ENCODE peak calls at places on chromosomes 12 and 14, in six cellular contexts. Y is GM23338, E is IMR-90, C is HCT116, F is A549, S is BE2C. X is an unnamed sample. For H3K4me1, the result is how much of the 10 kb centered on the place peaks cover.

GRCh38 chr12:88371416-88372183 is 208.7 kb downstream of the KITLG start:
- DNase-seq in F (no peak), Y (no peak), C (no peak), S (no peak), E (no peak), X (no peak)

GRCh38 chr14:22822619-22823551 is 6.8 kb upstream of the MRPL52 start:
- DNase-seq in Y (peak), E (peak), F (peak), C (peak), S (peak), X (no peak)

GRCh38 chr12:132557969-132558856 is 52.2 kb downstream of the LRCOL1 start:
- DNase-seq in E (no peak), F (no peak), S (no peak), C (no peak), Y (no peak), X (no peak)

GRCh38 chr14:50117456-50117855 is 1.1 kb upstream of the VCPKMT start:
- DNase-seq in S (no peak), F (no peak), E (no peak), Y (no peak), C (no peak), X (no peak)

GRCh38 chr12:132194056-132194455 is 49.8 kb downstream of the NOC4L start:
- DNase-seq in C (peak), F (peak), E (no peak), S (no peak), Y (peak), X (no peak)

GRCh38 chr12:14057895-14058294 is 76.5 kb upstream of the GRIN2B start:
- DNase-seq in Y (no peak), F (no peak), S (no peak), C (no peak), E (no peak), X (no peak)

GRCh38 chr12:110619534-110619953 is 5.6 kb downstream of the TCTN1 start:
- DNase-seq in C (no peak), S (no peak), E (peak), F (no peak), Y (no peak), X (no peak)

GRCh38 chr12:122992386-122992785 is 11.9 kb downstream of the ARL6IP4 start:
- DNase-seq in C (no peak), F (no peak), Y (no peak), S (no peak), E (no peak), X (no peak)

GRCh38 chr12:71804505-71804904 is 35.1 kb upstream of the TBC1D15 start:
- DNase-seq in C (no peak), Y (peak), F (no peak), S (peak), E (no peak), X (no peak)

GRCh38 chr14:68643673-68644072 is 149.2 kb downstream of the ZFP36L1 start:
- DNase-seq in F (no peak), S (no peak), C (no peak), Y (peak), E (no peak), X (no peak)

GRCh38 chr14:28875937-28876910 is 109.6 kb downstream of the FOXG1 start:
- DNase-seq in S (no peak), E (no peak), F (no peak), Y (peak), C (no peak), X (no peak)

GRCh38 chr12:61629702-61630101 is 630.5 kb upstream of the USP15 start:
- DNase-seq in C (no peak), F (no peak), Y (peak), E (no peak), S (no peak), X (no peak)

GRCh38 chr14:73753043-73753886 is 39.1 kb upstream of the PNMA1 start:
- DNase-seq in Y (no peak), E (no peak), F (no peak), S (peak), C (no peak), X (no peak)

GRCh38 chr14:104393898-104394605 is 185.5 kb upstream of the C14orf180 start:
- DNase-seq in E (no peak), Y (no peak), F (no peak), C (no peak), S (peak), X (no peak)

GRCh38 chr14:24430682-24431568 is 1.2 kb downstream of the KHNYN start:
- DNase-seq in C (no peak), F (no peak), S (no peak), Y (peak), E (peak), X (no peak)

GRCh38 chr14:105161314-105161713 is 7.3 kb downstream of the JAG2 start:
- DNase-seq in Y (no peak), F (no peak), E (no peak), S (no peak), C (no peak), X (no peak)

GRCh38 chr12:46266869-46267617 is 1.8 kb downstream of the SLC38A1 start:
- DNase-seq in S (peak), C (no peak), Y (peak), F (peak), E (peak), X (no peak)

GRCh38 chr12:50615534-50616296 is 110.9 kb downstream of the DIP2B start:
- DNase-seq in Y (no peak), S (no peak), F (no peak), E (peak), C (no peak), X (no peak)

GRCh38 chr12:53219956-53220856 is 11.8 kb downstream of the RARG start:
- DNase-seq in C (peak), S (peak), E (peak), Y (peak), F (peak), X (peak)

GRCh38 chr14:95504135-95505029 is 12.1 kb downstream of the SYNE3 start:
- DNase-seq in E (peak), Y (no peak), C (no peak), F (no peak), S (no peak), X (no peak)

DNA sequence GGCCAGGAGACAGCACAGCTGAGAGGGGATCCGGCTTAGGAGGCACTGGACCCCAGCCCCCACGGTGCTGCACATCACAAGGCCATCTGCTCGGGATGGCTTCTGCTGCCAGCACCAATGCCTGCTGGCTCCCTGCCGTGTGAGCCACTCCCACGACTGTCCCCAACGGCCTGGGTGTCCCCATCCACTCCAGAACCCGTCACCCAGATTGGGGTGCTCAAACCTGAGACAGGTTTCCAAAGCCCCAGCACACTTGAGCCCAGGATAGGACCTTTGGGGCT is 102.4 kb downstream of the RFLNA start:
- DNase-seq in S (peak), E (no peak), C (no peak), F (no peak), Y (no peak), X (no peak)
- H3K4me1 ChIP-seq in S (under half), E (under half), C (under half), F (half or more), Y (under half), X (half or more)

GRCh38 chr12:20931894-20932293 is 121.4 kb downstream of the SLCO1B3 start:
- DNase-seq in S (no peak), F (no peak), C (no peak), E (no peak), Y (peak), X (no peak)
- H3K4me1 ChIP-seq in S (under half), F (under half), C (under half), E (under half), Y (under half), X (under half)

GRCh38 chr12:91057771-91058170 is at the start of gene KERA:
- DNase-seq in F (no peak), E (no peak), C (no peak), Y (no peak), S (no peak), X (no peak)
- H3K4me1 ChIP-seq in F (under half), E (under half), C (under half), Y (under half), S (under half), X (under half)

GRCh38 chr14:71246539-71246938 is 339.3 kb downstream of the PCNX1 start:
- DNase-seq in E (no peak), F (no peak), Y (no peak), C (no peak), S (no peak), X (no peak)

GRCh38 chr14:71243697-71244096 is 336.4 kb downstream of the PCNX1 start:
- DNase-seq in S (no peak), E (peak), C (no peak), F (no peak), Y (no peak), X (no peak)

GRCh38 chr14:71242237-71242748 is 335.0 kb downstream of the PCNX1 start:
- DNase-seq in E (peak), F (no peak), Y (no peak), S (peak), C (no peak), X (no peak)

GRCh38 chr14:71245659-71246361 is 338.6 kb downstream of the PCNX1 start:
- DNase-seq in C (no peak), S (no peak), F (no peak), E (no peak), Y (no peak), X (no peak)

DNA sequence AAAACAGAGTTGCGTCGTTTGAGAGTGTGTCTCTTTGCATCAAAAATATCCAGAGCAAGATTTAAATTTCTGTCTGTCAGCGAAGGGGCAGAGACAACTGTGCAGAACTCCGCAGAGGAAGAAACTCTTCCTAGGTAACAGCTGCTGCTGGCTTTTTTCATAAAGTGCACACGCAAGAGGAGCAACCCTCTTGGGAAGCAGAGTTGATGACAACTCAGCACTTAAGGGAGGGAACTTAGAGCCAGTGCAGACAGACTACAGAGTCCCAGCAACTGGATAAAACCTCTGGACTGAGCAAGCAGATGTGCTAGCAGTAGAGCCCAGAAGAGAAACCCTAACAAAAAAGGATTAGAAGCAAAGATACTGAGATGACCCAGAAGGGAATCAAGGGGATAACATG is 337.1 kb downstream of the PCNX1 start:
- DNase-seq in E (peak), C (no peak), S (no peak), F (no peak), Y (no peak), X (no peak)
- H3K4me1 ChIP-seq in E (under half), C (under half), S (under half), F (under half), Y (under half), X (under half)

DNA sequence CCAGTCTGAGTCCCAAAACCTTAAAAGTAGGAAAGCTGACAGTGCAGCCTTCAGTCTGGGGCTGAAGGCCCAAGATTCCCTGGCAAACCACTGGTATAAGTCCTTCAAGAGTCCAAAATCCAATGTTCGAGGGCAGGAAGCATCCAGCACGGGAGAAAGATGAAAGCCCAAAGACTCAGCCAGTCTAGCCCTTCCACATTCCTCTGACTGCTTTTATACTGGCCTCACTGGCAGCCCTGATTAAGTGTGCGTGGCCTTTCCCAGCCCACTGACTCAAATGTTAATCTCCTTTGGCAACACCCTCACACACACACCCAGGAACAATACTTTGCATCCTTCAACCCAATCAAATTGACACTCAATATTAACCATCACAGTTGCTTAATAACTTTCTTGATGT is 372.1 kb upstream of the CCDC196 start:
- DNase-seq in E (no peak), S (no peak), Y (peak), F (no peak), C (no peak), X (no peak)
- H3K4me1 ChIP-seq in E (under half), S (under half), Y (under half), F (under half), C (under half), X (under half)